ENCODE peak calls at places on chromosome 15, in seven cellular contexts. One of them, this sample, is unnamed.

GRCh38 chr15:100438570-100438969 is 90.2 kb downstream of the CERS3 start:
- DNase-seq in HepG2: no peak
- DNase-seq in kidney: no peak
- DNase-seq in PC-3: peak
- DNase-seq in mammary epithelial cell: peak
- DNase-seq in mesenchymal stem cell: no peak
- DNase-seq in HCT116: no peak
- DNase-seq in this sample: peak

GRCh38 chr15:92633418-92633817 is 22.2 kb downstream of the FAM174B start:
- DNase-seq in kidney: no peak
- DNase-seq in HepG2: no peak
- DNase-seq in mesenchymal stem cell: no peak
- DNase-seq in mammary epithelial cell: no peak
- DNase-seq in HCT116: no peak
- DNase-seq in PC-3: no peak
- DNase-seq in this sample: no peak

GRCh38 chr15:79653533-79653932 is 221.4 kb downstream of the MINAR1 start:
- DNase-seq in HepG2: no peak
- DNase-seq in PC-3: no peak
- DNase-seq in mammary epithelial cell: no peak
- DNase-seq in HCT116: no peak
- DNase-seq in mesenchymal stem cell: no peak
- DNase-seq in kidney: no peak
- DNase-seq in this sample: peak

GRCh38 chr15:60414016-60414682 is 16.4 kb upstream of the ANXA2 start:
- DNase-seq in HCT116: no peak
- DNase-seq in HepG2: no peak
- DNase-seq in PC-3: peak
- DNase-seq in mammary epithelial cell: peak
- DNase-seq in kidney: no peak
- DNase-seq in mesenchymal stem cell: peak
- DNase-seq in this sample: peak

GRCh38 chr15:78055923-78056713 is 21.4 kb downstream of the TBC1D2B start:
- DNase-seq in PC-3: peak
- DNase-seq in mesenchymal stem cell: peak
- DNase-seq in HCT116: no peak
- DNase-seq in HepG2: peak
- DNase-seq in kidney: peak
- DNase-seq in mammary epithelial cell: peak
- DNase-seq in this sample: no peak

GRCh38 chr15:64699767-64700388 is 75.5 kb downstream of the RBPMS2 start:
- DNase-seq in mesenchymal stem cell: peak
- DNase-seq in kidney: no peak
- DNase-seq in PC-3: no peak
- DNase-seq in HepG2: no peak
- DNase-seq in mammary epithelial cell: peak
- DNase-seq in HCT116: no peak
- DNase-seq in this sample: peak

GRCh38 chr15:98321916-98322315 is 326.4 kb upstream of the IGF1R start:
- DNase-seq in HepG2: no peak
- DNase-seq in mammary epithelial cell: peak
- DNase-seq in PC-3: no peak
- DNase-seq in HCT116: no peak
- DNase-seq in kidney: no peak
- DNase-seq in mesenchymal stem cell: no peak
- DNase-seq in this sample: no peak

GRCh38 chr15:66069751-66070150 is 183.8 kb downstream of the MEGF11 start:
- DNase-seq in HepG2: no peak
- DNase-seq in PC-3: no peak
- DNase-seq in mesenchymal stem cell: no peak
- DNase-seq in HCT116: no peak
- DNase-seq in kidney: no peak
- DNase-seq in mammary epithelial cell: no peak
- DNase-seq in this sample: no peak

GRCh38 chr15:67542462-67543347 is at the start of gene MAP2K5:
- DNase-seq in PC-3: peak
- DNase-seq in mesenchymal stem cell: peak
- DNase-seq in HCT116: no peak
- DNase-seq in kidney: peak
- DNase-seq in mammary epithelial cell: peak
- DNase-seq in HepG2: peak
- DNase-seq in this sample: peak

GRCh38 chr15:48751595-48751994 is 59.3 kb downstream of the CEP152 start:
- DNase-seq in kidney: no peak
- DNase-seq in mammary epithelial cell: no peak
- DNase-seq in HepG2: no peak
- DNase-seq in HCT116: no peak
- DNase-seq in PC-3: no peak
- DNase-seq in mesenchymal stem cell: no peak
- DNase-seq in this sample: peak

GRCh38 chr15:32716216-32716959 is 1.4 kb upstream of the GREM1 start:
- DNase-seq in kidney: no peak
- DNase-seq in PC-3: no peak
- DNase-seq in mesenchymal stem cell: no peak
- DNase-seq in HCT116: no peak
- DNase-seq in mammary epithelial cell: no peak
- DNase-seq in HepG2: no peak
- DNase-seq in this sample: no peak

GRCh38 chr15:97728791-97729190 is 231.7 kb upstream of the ARRDC4 start:
- DNase-seq in kidney: no peak
- DNase-seq in HepG2: no peak
- DNase-seq in HCT116: no peak
- DNase-seq in mesenchymal stem cell: no peak
- DNase-seq in PC-3: no peak
- DNase-seq in mammary epithelial cell: no peak
- DNase-seq in this sample: no peak

GRCh38 chr15:55277116-55277564 is 12.5 kb downstream of the RAB27A start:
- DNase-seq in HCT116: no peak
- DNase-seq in HepG2: no peak
- DNase-seq in mesenchymal stem cell: peak
- DNase-seq in kidney: no peak
- DNase-seq in mammary epithelial cell: no peak
- DNase-seq in PC-3: no peak
- DNase-seq in this sample: peak

GRCh38 chr15:54033954-54034458 is 55.8 kb downstream of the UNC13C start:
- DNase-seq in mammary epithelial cell: no peak
- DNase-seq in PC-3: no peak
- DNase-seq in mesenchymal stem cell: no peak
- DNase-seq in HCT116: no peak
- DNase-seq in HepG2: no peak
- DNase-seq in kidney: no peak
- DNase-seq in this sample: no peak

GRCh38 chr15:86006546-86006945 is 73.1 kb upstream of the AGBL1 start:
- DNase-seq in PC-3: no peak
- DNase-seq in HCT116: no peak
- DNase-seq in mammary epithelial cell: no peak
- DNase-seq in kidney: no peak
- DNase-seq in HepG2: no peak
- DNase-seq in mesenchymal stem cell: no peak
- DNase-seq in this sample: no peak

GRCh38 chr15:49439678-49440375 is 16.8 kb downstream of the FGF7 start:
- DNase-seq in HCT116: no peak
- DNase-seq in mesenchymal stem cell: no peak
- DNase-seq in kidney: no peak
- DNase-seq in HepG2: no peak
- DNase-seq in mammary epithelial cell: no peak
- DNase-seq in PC-3: peak
- DNase-seq in this sample: peak

GRCh38 chr15:63188247-63188936 is 1.0 kb upstream of the RAB8B start:
- DNase-seq in PC-3: no peak
- DNase-seq in mesenchymal stem cell: no peak
- DNase-seq in kidney: no peak
- DNase-seq in mammary epithelial cell: no peak
- DNase-seq in HCT116: no peak
- DNase-seq in HepG2: no peak
- DNase-seq in this sample: no peak
- H3K9ac ChIP-seq in PC-3: peak
- H3K9ac ChIP-seq in mesenchymal stem cell: peak
- H3K9ac ChIP-seq in kidney: peak
- H3K9ac ChIP-seq in mammary epithelial cell: no peak
- H3K9ac ChIP-seq in HCT116: peak
- H3K9ac ChIP-seq in HepG2: peak
- H3K9ac ChIP-seq in this sample: peak

GRCh38 chr15:69465253-69465652 is 12.6 kb downstream of the RPLP1 start:
- DNase-seq in mammary epithelial cell: no peak
- DNase-seq in HepG2: no peak
- DNase-seq in mesenchymal stem cell: no peak
- DNase-seq in HCT116: no peak
- DNase-seq in kidney: no peak
- DNase-seq in PC-3: no peak
- DNase-seq in this sample: no peak
- H3K9ac ChIP-seq in mammary epithelial cell: no peak
- H3K9ac ChIP-seq in HepG2: no peak
- H3K9ac ChIP-seq in mesenchymal stem cell: no peak
- H3K9ac ChIP-seq in HCT116: no peak
- H3K9ac ChIP-seq in kidney: no peak
- H3K9ac ChIP-seq in PC-3: no peak
- H3K9ac ChIP-seq in this sample: no peak

GRCh38 chr15:76340198-76340801 is 3.7 kb downstream of the ISL2 start:
- DNase-seq in mesenchymal stem cell: peak
- DNase-seq in PC-3: no peak
- DNase-seq in kidney: peak
- DNase-seq in mammary epithelial cell: peak
- DNase-seq in HepG2: no peak
- DNase-seq in HCT116: no peak
- DNase-seq in this sample: no peak

GRCh38 chr15:76341366-76342045 is 4.9 kb downstream of the ISL2 start:
- DNase-seq in mesenchymal stem cell: no peak
- DNase-seq in PC-3: no peak
- DNase-seq in kidney: peak
- DNase-seq in HCT116: no peak
- DNase-seq in mammary epithelial cell: no peak
- DNase-seq in HepG2: no peak
- DNase-seq in this sample: no peak

GRCh38 chr15:76339302-76340197 is 3.0 kb downstream of the ISL2 start:
- DNase-seq in PC-3: no peak
- DNase-seq in kidney: no peak
- DNase-seq in mesenchymal stem cell: peak
- DNase-seq in HCT116: no peak
- DNase-seq in mammary epithelial cell: no peak
- DNase-seq in HepG2: no peak
- DNase-seq in this sample: peak

GRCh38 chr15:76342046-76342381 is 5.4 kb downstream of the ISL2 start:
- DNase-seq in mammary epithelial cell: no peak
- DNase-seq in HCT116: no peak
- DNase-seq in HepG2: no peak
- DNase-seq in kidney: no peak
- DNase-seq in PC-3: no peak
- DNase-seq in mesenchymal stem cell: no peak
- DNase-seq in this sample: no peak

GRCh38 chr15:76340802-76341365 is 4.3 kb downstream of the ISL2 start:
- DNase-seq in kidney: no peak
- DNase-seq in mesenchymal stem cell: no peak
- DNase-seq in HCT116: no peak
- DNase-seq in HepG2: no peak
- DNase-seq in PC-3: no peak
- DNase-seq in mammary epithelial cell: no peak
- DNase-seq in this sample: no peak
- H3K9ac ChIP-seq in kidney: no peak
- H3K9ac ChIP-seq in mesenchymal stem cell: no peak
- H3K9ac ChIP-seq in HCT116: no peak
- H3K9ac ChIP-seq in HepG2: no peak
- H3K9ac ChIP-seq in PC-3: no peak
- H3K9ac ChIP-seq in mammary epithelial cell: no peak
- H3K9ac ChIP-seq in this sample: no peak

GRCh38 chr15:61731081-61731480 is 329.2 kb downstream of the VPS13C start:
- DNase-seq in HCT116: no peak
- DNase-seq in HepG2: no peak
- DNase-seq in mammary epithelial cell: no peak
- DNase-seq in PC-3: no peak
- DNase-seq in kidney: no peak
- DNase-seq in mesenchymal stem cell: no peak
- DNase-seq in this sample: no peak

GRCh38 chr15:61724276-61724939 is 335.8 kb downstream of the VPS13C start:
- DNase-seq in PC-3: no peak
- DNase-seq in mesenchymal stem cell: no peak
- DNase-seq in HepG2: no peak
- DNase-seq in kidney: no peak
- DNase-seq in HCT116: no peak
- DNase-seq in mammary epithelial cell: no peak
- DNase-seq in this sample: no peak

GRCh38 chr15:61720197-61720596 is 340.1 kb downstream of the VPS13C start:
- DNase-seq in mesenchymal stem cell: no peak
- DNase-seq in HepG2: no peak
- DNase-seq in PC-3: no peak
- DNase-seq in kidney: no peak
- DNase-seq in mammary epithelial cell: no peak
- DNase-seq in HCT116: no peak
- DNase-seq in this sample: no peak

GRCh38 chr15:61726166-61726565 is 334.1 kb downstream of the VPS13C start:
- DNase-seq in HepG2: no peak
- DNase-seq in mesenchymal stem cell: no peak
- DNase-seq in kidney: no peak
- DNase-seq in HCT116: no peak
- DNase-seq in PC-3: no peak
- DNase-seq in mammary epithelial cell: no peak
- DNase-seq in this sample: no peak
- H3K9ac ChIP-seq in HepG2: no peak
- H3K9ac ChIP-seq in mesenchymal stem cell: no peak
- H3K9ac ChIP-seq in kidney: no peak
- H3K9ac ChIP-seq in HCT116: no peak
- H3K9ac ChIP-seq in PC-3: no peak
- H3K9ac ChIP-seq in mammary epithelial cell: no peak
- H3K9ac ChIP-seq in this sample: no peak

GRCh38 chr15:90934949-90935751 is at the start of gene UNC45A:
- DNase-seq in kidney: peak
- DNase-seq in HepG2: peak
- DNase-seq in mesenchymal stem cell: peak
- DNase-seq in HCT116: peak
- DNase-seq in PC-3: peak
- DNase-seq in mammary epithelial cell: peak
- DNase-seq in this sample: peak
- H3K9ac ChIP-seq in kidney: peak
- H3K9ac ChIP-seq in HepG2: peak
- H3K9ac ChIP-seq in mesenchymal stem cell: peak
- H3K9ac ChIP-seq in HCT116: peak
- H3K9ac ChIP-seq in PC-3: peak
- H3K9ac ChIP-seq in mammary epithelial cell: peak
- H3K9ac ChIP-seq in this sample: peak

GRCh38 chr15:41494190-41494921 is 682 bp downstream of the ITPKA start:
- DNase-seq in HepG2: peak
- DNase-seq in HCT116: no peak
- DNase-seq in mammary epithelial cell: no peak
- DNase-seq in mesenchymal stem cell: no peak
- DNase-seq in PC-3: peak
- DNase-seq in kidney: peak
- DNase-seq in this sample: no peak

GRCh38 chr15:41493205-41493901 is at the start of gene ITPKA:
- DNase-seq in mesenchymal stem cell: peak
- DNase-seq in HCT116: no peak
- DNase-seq in mammary epithelial cell: peak
- DNase-seq in kidney: peak
- DNase-seq in PC-3: peak
- DNase-seq in HepG2: peak
- DNase-seq in this sample: peak

GRCh38 chr15:41493902-41494189 is 172 bp downstream of the ITPKA start:
- DNase-seq in mesenchymal stem cell: no peak
- DNase-seq in HCT116: no peak
- DNase-seq in mammary epithelial cell: no peak
- DNase-seq in kidney: no peak
- DNase-seq in HepG2: no peak
- DNase-seq in PC-3: no peak
- DNase-seq in this sample: no peak

GRCh38 chr15:41494922-41495735 is 1.5 kb downstream of the ITPKA start:
- DNase-seq in HepG2: no peak
- DNase-seq in mammary epithelial cell: no peak
- DNase-seq in mesenchymal stem cell: peak
- DNase-seq in PC-3: no peak
- DNase-seq in HCT116: no peak
- DNase-seq in kidney: no peak
- DNase-seq in this sample: no peak

GRCh38 chr15:41495736-41496599 is 2.3 kb downstream of the ITPKA start:
- DNase-seq in mammary epithelial cell: no peak
- DNase-seq in HepG2: peak
- DNase-seq in mesenchymal stem cell: peak
- DNase-seq in kidney: no peak
- DNase-seq in HCT116: no peak
- DNase-seq in PC-3: no peak
- DNase-seq in this sample: no peak
- H3K9ac ChIP-seq in mammary epithelial cell: no peak
- H3K9ac ChIP-seq in HepG2: peak
- H3K9ac ChIP-seq in mesenchymal stem cell: no peak
- H3K9ac ChIP-seq in kidney: no peak
- H3K9ac ChIP-seq in HCT116: no peak
- H3K9ac ChIP-seq in PC-3: no peak
- H3K9ac ChIP-seq in this sample: no peak